ENCODE peak calls at places on chromosomes 7 and 10, in nine cellular contexts. I is psoas muscle, B is colonic mucosa, D is mammary epithelial cell, Z is neuronal stem cell, S is A673, M is substantia nigra, H is AG04450, X is body of pancreas. A is an unnamed sample.

GRCh38 chr10:19719320-19719719 is 96.9 kb upstream of the PLXDC2 start:
- DNase-seq in H (peak), I (no peak), S (peak), X (no peak), B (no peak), D (no peak), Z (no peak), M (no peak), A (no peak)

GRCh38 chr7:38833329-38833728 is 75.7 kb downstream of the VPS41 start:
- DNase-seq in B (no peak), S (no peak), X (no peak), H (no peak), D (no peak), I (no peak), M (no peak), Z (no peak), A (no peak)

GRCh38 chr10:106175760-106176377 is 988.6 kb downstream of the SORCS1 start:
- DNase-seq in B (no peak), I (no peak), S (peak), H (no peak), D (peak), M (no peak), Z (no peak), X (no peak), A (no peak)

GRCh38 chr7:158133515-158134271 is 453.9 kb downstream of the PTPRN2 start:
- DNase-seq in Z (no peak), H (no peak), D (no peak), M (no peak), S (no peak), X (no peak), B (no peak), I (peak), A (no peak)

GRCh38 chr10:61903991-61904350 is 2.5 kb downstream of the ARID5B start:
- DNase-seq in S (peak), M (no peak), X (no peak), I (no peak), H (no peak), B (no peak), D (no peak), Z (no peak), A (no peak)

GRCh38 chr7:134450296-134451000 is 8.5 kb downstream of the AKR1B1 start:
- DNase-seq in M (no peak), I (no peak), H (no peak), X (no peak), B (peak), D (no peak), Z (no peak), S (no peak), A (no peak)

GRCh38 chr7:22597845-22598244 is 97.9 kb upstream of the STEAP1B start:
- DNase-seq in B (no peak), Z (no peak), S (no peak), X (no peak), H (no peak), M (no peak), I (no peak), D (peak), A (no peak)

GRCh38 chr10:93386496-93387369 is 95.4 kb downstream of the MYOF start:
- DNase-seq in H (no peak), M (no peak), X (no peak), I (peak), D (no peak), B (no peak), Z (no peak), S (no peak), A (no peak)

GRCh38 chr10:6601224-6601805 is 21.2 kb upstream of the PRKCQ start:
- DNase-seq in I (no peak), Z (no peak), X (no peak), H (no peak), M (no peak), B (no peak), D (no peak), S (no peak), A (no peak)

GRCh38 chr10:49649294-49649693 is 30.2 kb upstream of the C10orf53 start:
- DNase-seq in X (no peak), S (peak), B (no peak), M (no peak), Z (no peak), D (no peak), H (no peak), I (no peak), A (no peak)

GRCh38 chr10:76051007-76051936 is 619.8 kb downstream of the LRMDA start:
- DNase-seq in M (no peak), B (no peak), D (no peak), S (no peak), Z (peak), I (no peak), X (peak), H (no peak), A (no peak)

GRCh38 chr10:30786131-30786530 is 156.6 kb upstream of the LYZL2 start:
- DNase-seq in I (no peak), H (no peak), X (no peak), D (peak), M (no peak), Z (no peak), S (no peak), B (no peak), A (no peak)

GRCh38 chr7:87566311-87566710 is 34.4 kb downstream of the ABCB1 start:
- DNase-seq in S (no peak), D (no peak), H (no peak), I (no peak), X (no peak), M (no peak), Z (no peak), B (no peak), A (no peak)

GRCh38 chr10:58267713-58268453 is at the start of gene IPMK:
- DNase-seq in B (peak), Z (peak), D (peak), X (peak), S (peak), M (peak), I (peak), H (no peak), A (peak)

GRCh38 chr10:61642073-61642637 is 20.6 kb upstream of the CABCOCO1 start:
- DNase-seq in B (no peak), I (no peak), X (no peak), D (no peak), S (no peak), M (no peak), Z (no peak), H (no peak), A (no peak)

DNA sequence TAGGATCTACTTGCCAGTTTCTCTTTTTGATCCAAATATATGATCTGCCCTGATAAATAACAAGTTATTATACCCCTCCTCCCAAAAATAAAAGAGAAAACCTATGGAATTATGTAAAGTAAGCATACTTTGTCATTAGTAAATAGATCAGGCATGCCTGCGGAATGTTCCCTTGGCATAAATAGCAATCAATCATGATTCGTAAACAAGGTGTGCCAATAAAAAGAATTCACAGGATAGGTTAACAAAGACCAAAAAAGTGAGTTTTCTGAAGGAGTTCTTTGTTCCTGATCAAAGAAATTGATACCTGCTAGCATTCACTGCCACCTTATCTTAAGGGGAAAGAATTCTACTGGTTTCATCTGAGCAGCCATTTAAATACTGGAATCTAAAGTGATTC is 11.9 kb downstream of the ITGB1 start:
- DNase-seq in M (no peak), X (no peak), B (no peak), D (no peak), S (no peak), Z (no peak), H (no peak), I (no peak), A (no peak)
- H3K27ac ChIP-seq in M (no peak), X (no peak), B (no peak), D (no peak), S (no peak), Z (no peak), H (no peak), I (no peak), A (no peak)

DNA sequence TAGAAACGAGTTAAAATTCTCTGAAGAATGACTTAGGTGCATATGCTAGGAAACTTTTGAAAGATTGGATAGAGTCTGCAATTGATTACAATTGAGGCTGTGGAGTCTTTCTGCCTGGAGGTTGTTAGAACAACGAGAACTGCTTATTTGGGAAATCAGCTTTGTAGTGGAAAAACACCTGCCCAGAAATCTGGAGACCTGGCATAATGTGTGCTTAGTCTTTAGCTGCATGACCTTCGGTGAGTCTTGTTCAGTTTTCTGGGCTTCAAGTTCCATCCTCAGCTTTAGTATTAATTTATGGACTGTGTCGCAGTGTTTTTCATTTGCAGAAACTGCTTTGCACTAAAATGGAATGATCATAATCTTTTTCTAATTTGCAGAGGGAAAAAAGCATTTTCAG is 31.7 kb downstream of the CCNY start:
- DNase-seq in Z (no peak), I (no peak), D (no peak), B (no peak), X (no peak), S (no peak), M (no peak), H (no peak), A (no peak)
- H3K27ac ChIP-seq in Z (no peak), I (peak), D (no peak), B (no peak), X (peak), S (no peak), M (no peak), H (no peak), A (no peak)

GRCh38 chr10:112332509-112333228 is 41.2 kb upstream of the ACSL5 start:
- DNase-seq in S (peak), Z (no peak), D (no peak), B (peak), I (no peak), H (no peak), M (no peak), X (peak), A (peak)

GRCh38 chr10:112330607-112331160 is 43.2 kb upstream of the ACSL5 start:
- DNase-seq in I (no peak), S (no peak), H (no peak), D (no peak), B (no peak), X (peak), M (no peak), Z (no peak), A (peak)

GRCh38 chr10:112332022-112332421 is 41.9 kb upstream of the ACSL5 start:
- DNase-seq in D (no peak), I (no peak), B (no peak), X (no peak), Z (no peak), H (no peak), S (no peak), M (no peak), A (no peak)

GRCh38 chr10:112327678-112328077 is 44.5 kb downstream of the TECTB start:
- DNase-seq in S (no peak), X (no peak), H (no peak), Z (no peak), D (no peak), B (no peak), M (no peak), I (no peak), A (no peak)

GRCh38 chr10:112330154-112330553 is 43.8 kb upstream of the ACSL5 start:
- DNase-seq in Z (no peak), B (no peak), D (no peak), S (no peak), H (no peak), X (peak), M (no peak), I (no peak), A (peak)
- H3K27ac ChIP-seq in Z (no peak), B (no peak), D (no peak), S (no peak), H (no peak), X (peak), M (no peak), I (no peak), A (no peak)

DNA sequence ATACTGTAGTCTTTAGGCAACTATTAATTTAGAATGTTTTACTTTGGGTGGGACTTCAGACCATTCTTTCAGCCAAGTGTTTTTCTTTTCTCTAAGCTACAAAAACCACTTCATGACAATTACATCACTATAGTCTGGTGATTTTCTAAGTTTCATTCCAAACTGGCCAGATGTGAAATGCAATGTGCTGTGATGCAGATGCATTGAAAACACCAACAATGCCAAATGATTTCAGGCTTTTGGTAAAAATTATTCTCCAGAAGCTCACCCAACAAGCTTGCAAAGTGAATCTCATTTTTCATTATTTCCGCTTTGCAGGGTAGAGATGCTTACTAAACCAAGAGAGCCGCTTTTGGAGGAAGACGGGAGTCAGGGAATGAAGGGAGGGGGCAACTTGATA is 118.4 kb upstream of the ANK3 start:
- DNase-seq in X (no peak), D (no peak), H (no peak), S (no peak), I (no peak), B (no peak), M (no peak), Z (no peak), A (no peak)
- H3K27ac ChIP-seq in X (no peak), D (no peak), H (no peak), S (no peak), I (no peak), B (no peak), M (peak), Z (no peak), A (no peak)

DNA sequence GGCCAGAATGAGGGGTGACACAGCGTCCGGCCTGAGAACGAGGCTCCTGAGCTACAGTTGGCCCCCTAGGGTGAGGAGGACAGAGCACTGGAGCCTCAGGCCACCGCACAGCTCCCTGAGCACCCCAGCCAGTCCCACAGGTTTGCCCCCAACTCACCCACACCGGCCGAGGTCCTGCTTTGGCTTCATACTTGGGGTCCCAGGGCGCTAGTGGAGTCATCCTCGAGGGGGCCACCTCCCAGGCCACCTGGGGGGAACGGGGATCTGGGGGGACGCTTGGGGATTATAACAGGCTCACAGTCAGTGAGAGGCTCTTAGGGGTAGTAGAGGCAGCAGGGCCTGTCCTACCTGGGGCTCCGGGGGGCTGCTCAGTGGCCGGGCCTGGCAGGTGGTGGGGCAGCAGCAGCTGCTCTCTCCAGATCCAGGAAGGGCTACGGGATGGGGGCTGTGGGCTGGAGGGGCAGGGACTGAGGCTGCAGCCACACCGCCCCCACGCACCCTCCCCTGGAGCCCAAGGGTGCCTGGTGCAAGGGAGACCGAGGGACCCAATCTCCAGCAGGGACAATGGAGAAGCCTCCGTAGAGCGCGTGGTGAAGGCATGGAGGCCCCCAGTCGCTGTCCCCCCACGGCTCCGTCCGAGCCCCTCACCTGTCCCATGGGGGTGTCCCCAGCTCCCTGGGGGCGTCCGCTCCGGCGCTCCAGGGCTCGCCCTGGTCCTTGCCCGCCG is 588 bp downstream of the SAP25 start:
- DNase-seq in I (no peak), X (no peak), S (no peak), B (no peak), D (no peak), Z (no peak), M (no peak), H (no peak), A (no peak)
- H3K27ac ChIP-seq in I (no peak), X (no peak), S (no peak), B (no peak), D (no peak), Z (no peak), M (no peak), H (no peak), A (no peak)

GRCh38 chr7:152486968-152487367 is 51.2 kb upstream of the KMT2C start:
- DNase-seq in I (no peak), B (no peak), Z (no peak), D (no peak), S (no peak), M (no peak), X (no peak), H (no peak), A (no peak)
- H3K27ac ChIP-seq in I (no peak), B (no peak), Z (no peak), D (no peak), S (no peak), M (no peak), X (no peak), H (no peak), A (no peak)

GRCh38 chr10:129021597-129022304 is 445.3 kb upstream of the MGMT start:
- DNase-seq in D (no peak), B (no peak), Z (peak), H (no peak), I (no peak), M (no peak), X (no peak), S (no peak), A (no peak)
- H3K27ac ChIP-seq in D (no peak), B (no peak), Z (peak), H (no peak), I (peak), M (no peak), X (no peak), S (peak), A (no peak)

DNA sequence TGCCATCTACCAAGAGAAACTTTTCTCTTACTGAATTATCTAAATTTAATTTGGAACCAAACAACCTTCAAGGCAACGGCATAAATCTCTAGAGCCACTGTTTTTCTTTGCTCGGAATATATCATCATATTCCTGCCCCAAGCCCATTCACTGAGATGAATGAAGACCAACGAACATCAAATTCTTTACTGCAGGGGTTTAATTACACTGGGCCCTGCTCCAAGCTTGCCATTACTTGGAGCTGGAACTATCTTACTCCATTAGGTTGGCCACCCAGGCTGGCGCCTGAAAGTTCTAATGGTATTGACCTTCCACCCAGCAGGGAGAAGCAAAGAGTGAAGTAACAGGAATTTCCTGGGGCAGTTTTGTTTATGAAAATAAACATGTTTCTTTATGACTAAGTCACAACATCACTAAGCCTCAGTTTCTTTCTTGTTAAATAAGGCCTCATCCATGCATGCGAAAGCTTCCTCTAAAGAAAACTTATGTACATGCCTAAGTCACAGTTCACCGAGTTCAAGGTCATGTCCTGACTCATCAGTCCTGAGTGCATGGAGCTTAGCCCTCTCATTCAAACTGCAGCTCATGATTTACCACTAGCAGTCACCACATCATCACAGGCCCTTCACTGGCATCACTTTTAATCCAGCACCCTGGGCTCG is 42.0 kb upstream of the ANAPC16 start:
- DNase-seq in X (no peak), S (peak), B (no peak), D (no peak), I (no peak), Z (no peak), H (no peak), M (no peak), A (no peak)
- H3K27ac ChIP-seq in X (no peak), S (peak), B (no peak), D (no peak), I (peak), Z (no peak), H (no peak), M (no peak), A (no peak)

GRCh38 chr10:112823007-112823406 is 127.0 kb upstream of the TCF7L2 start:
- DNase-seq in D (no peak), S (no peak), I (no peak), M (no peak), Z (no peak), B (no peak), H (no peak), X (no peak), A (no peak)
- H3K27ac ChIP-seq in D (no peak), S (no peak), I (no peak), M (no peak), Z (no peak), B (no peak), H (no peak), X (no peak), A (no peak)

DNA sequence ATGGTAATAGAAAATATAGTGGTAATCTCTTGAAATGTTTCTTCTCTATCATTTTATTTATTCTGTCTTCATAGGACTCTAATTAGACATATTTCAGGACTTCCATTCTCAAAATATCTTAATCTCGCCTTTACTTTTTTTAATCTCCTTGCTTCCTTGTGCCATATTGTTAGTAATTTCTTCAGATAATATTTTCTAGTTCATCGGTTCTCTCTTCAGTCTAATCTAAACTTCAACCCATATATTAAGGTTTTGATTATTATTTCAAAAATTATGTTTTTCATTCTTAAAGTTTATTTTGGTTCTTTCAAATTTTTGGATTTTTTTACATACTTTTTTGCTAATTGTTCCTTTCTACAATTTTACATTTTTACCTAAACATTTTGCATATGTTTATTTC is 237.9 kb upstream of the DGKB start:
- DNase-seq in I (no peak), B (no peak), X (no peak), H (no peak), Z (no peak), S (no peak), M (no peak), D (no peak), A (no peak)
- H3K27ac ChIP-seq in I (no peak), B (no peak), X (no peak), H (no peak), Z (no peak), S (no peak), M (no peak), D (no peak), A (no peak)

A was measured in prostate gland.